ENCODE peak calls at places on chromosome 14, in seven cellular contexts. G is K562, B is SK-N-SH, T is GM12878, Y is HCT116, R is H1, H is HepG2. E is an unnamed sample.

GRCh38 chr14:58873228-58873953 is 235.6 kb downstream of the DACT1 start:
- DNase-seq in B (no peak), H (no peak), G (no peak), R (no peak), Y (no peak), T (no peak), E (no peak)

GRCh38 chr14:87840906-87841305 is 152.1 kb downstream of the GALC start:
- DNase-seq in R (no peak), H (no peak), T (no peak), B (no peak), Y (no peak), G (no peak), E (no peak)

GRCh38 chr14:51884086-51884927 is 23.9 kb downstream of the GNG2 start:
- DNase-seq in R (no peak), B (peak), H (no peak), Y (no peak), G (no peak), T (no peak), E (no peak)

GRCh38 chr14:99181804-99182520 is 90.0 kb downstream of the BCL11B start:
- DNase-seq in G (no peak), T (no peak), Y (no peak), H (no peak), R (no peak), B (no peak), E (no peak)

GRCh38 chr14:66476964-66477363 is 9.2 kb upstream of the CCDC196 start:
- DNase-seq in G (peak), R (no peak), H (no peak), Y (no peak), T (no peak), B (peak), E (no peak)

GRCh38 chr14:103443106-103443505 is 57.9 kb downstream of the MARK3 start:
- DNase-seq in R (no peak), G (no peak), Y (no peak), H (no peak), B (no peak), T (no peak), E (no peak)

GRCh38 chr14:35883677-35884293 is 57.6 kb downstream of the BRMS1L start:
- DNase-seq in G (no peak), B (peak), Y (no peak), R (no peak), H (peak), T (no peak), E (no peak)

GRCh38 chr14:65506801-65507200 is 94.3 kb downstream of the FUT8 start:
- DNase-seq in Y (no peak), R (peak), H (peak), B (no peak), G (no peak), T (no peak), E (peak)

GRCh38 chr14:68104518-68104917 is 284.9 kb downstream of the RAD51B start:
- DNase-seq in H (peak), T (no peak), G (no peak), Y (no peak), R (no peak), B (no peak), E (no peak)

GRCh38 chr14:92473261-92473946 is 40.2 kb upstream of the RIN3 start:
- DNase-seq in G (no peak), Y (no peak), H (peak), B (no peak), T (no peak), R (no peak), E (no peak)

GRCh38 chr14:71497645-71498086 is 434.6 kb upstream of the RGS6 start:
- DNase-seq in H (no peak), T (peak), B (no peak), R (no peak), Y (no peak), G (no peak), E (no peak)

GRCh38 chr14:69571449-69571878 is 3.2 kb downstream of the CCDC177 start:
- DNase-seq in Y (no peak), H (no peak), G (no peak), T (no peak), R (no peak), B (no peak), E (no peak)

GRCh38 chr14:32203928-32204357 is 874 bp upstream of the RNU6-8 start:
- DNase-seq in G (no peak), Y (no peak), B (peak), H (peak), R (no peak), T (no peak), E (no peak)

GRCh38 chr14:51933191-51933590 is 56.2 kb upstream of the RTRAF start:
- DNase-seq in T (no peak), B (no peak), Y (no peak), G (no peak), R (no peak), H (no peak), E (no peak)

GRCh38 chr14:49193365-49194050 is 392.7 kb downstream of the RPS29 start:
- DNase-seq in Y (no peak), R (no peak), B (peak), H (no peak), T (peak), G (no peak), E (no peak)

GRCh38 chr14:92384461-92385133 is 61.6 kb downstream of the SLC24A4 start:
- DNase-seq in Y (no peak), T (no peak), G (no peak), R (no peak), B (no peak), H (no peak), E (no peak)

GRCh38 chr14:26856832-26857508 is 259.1 kb upstream of the NOVA1 start:
- DNase-seq in R (no peak), Y (no peak), G (no peak), T (no peak), B (no peak), H (no peak), E (no peak)

DNA sequence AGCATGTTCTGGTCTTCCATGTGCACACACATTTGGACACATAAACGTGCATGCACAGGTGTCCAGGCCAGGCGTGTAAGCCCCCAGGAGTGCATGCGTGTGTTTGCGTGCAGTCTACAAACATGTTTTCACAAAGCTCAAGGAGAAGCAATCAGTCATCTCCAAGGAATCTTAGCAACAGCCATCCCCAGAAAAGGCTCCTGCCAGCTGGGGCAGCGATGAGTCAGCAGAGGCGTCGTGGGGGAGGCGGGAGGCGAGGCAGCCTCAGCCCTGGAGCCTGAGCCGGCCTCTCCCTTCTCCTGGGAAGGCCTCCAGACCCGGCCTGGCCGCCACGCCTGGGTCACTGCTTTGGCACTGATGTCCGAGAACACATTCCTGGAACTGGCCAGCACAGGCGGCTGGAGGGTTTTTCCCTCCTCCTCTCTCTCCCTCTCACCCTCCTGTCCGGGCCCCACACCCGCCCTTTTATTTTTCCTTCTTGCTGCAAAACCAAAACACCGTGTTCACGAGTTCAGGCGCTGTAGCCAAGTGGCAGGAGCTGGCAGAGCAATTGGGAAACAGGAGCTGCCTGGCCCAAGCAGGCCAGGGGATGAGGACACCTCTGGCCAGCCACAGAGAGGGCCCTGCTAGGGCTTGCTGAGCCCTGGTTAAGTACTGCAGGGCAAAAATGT is 92.7 kb downstream of the LRRC74A start:
- DNase-seq in B (peak), H (peak), G (peak), T (no peak), Y (peak), R (no peak), E (peak)
- H3K4me3 ChIP-seq in B (peak), H (peak), G (no peak), T (no peak), Y (peak), R (no peak), E (no peak)

GRCh38 chr14:34711169-34711568 is 3.2 kb downstream of the CFL2 start:
- DNase-seq in T (peak), B (peak), Y (no peak), G (no peak), R (no peak), H (no peak), E (no peak)
- TF ChIP-seq YY1 in T (no peak), B (no peak), Y (no peak), G (no peak), R (no peak), H (no peak), E (no peak)

DNA sequence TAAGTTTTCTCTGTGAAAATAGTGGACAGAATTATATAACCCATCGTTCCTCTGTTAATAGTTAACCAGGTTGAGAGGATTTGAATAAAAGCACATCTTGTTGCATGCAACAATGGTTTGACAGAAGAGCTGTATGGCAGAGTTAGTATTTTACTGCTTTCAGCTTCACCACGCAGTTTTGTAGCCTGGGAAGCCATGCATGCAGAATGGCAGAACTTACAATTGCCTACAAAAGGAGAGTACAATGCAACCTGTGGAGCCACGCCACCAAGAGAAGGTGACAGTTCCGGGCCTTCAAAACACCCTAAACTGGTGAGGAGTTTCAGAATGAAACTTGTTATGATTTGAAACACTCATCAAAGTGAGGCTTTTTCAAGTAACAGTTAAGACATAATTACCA is 158.9 kb downstream of the EGLN3 start:
- DNase-seq in H (no peak), T (peak), R (no peak), B (no peak), G (no peak), Y (no peak), E (no peak)
- H3K4me3 ChIP-seq in H (no peak), T (no peak), R (no peak), B (no peak), G (no peak), Y (no peak), E (no peak)

GRCh38 chr14:50762001-50762930 is 68.7 kb downstream of the NIN start:
- DNase-seq in Y (no peak), B (no peak), R (no peak), G (no peak), H (no peak), T (no peak), E (no peak)
- TF ChIP-seq YY1 in Y (no peak), B (no peak), R (no peak), G (no peak), H (no peak), T (no peak), E (no peak)

DNA sequence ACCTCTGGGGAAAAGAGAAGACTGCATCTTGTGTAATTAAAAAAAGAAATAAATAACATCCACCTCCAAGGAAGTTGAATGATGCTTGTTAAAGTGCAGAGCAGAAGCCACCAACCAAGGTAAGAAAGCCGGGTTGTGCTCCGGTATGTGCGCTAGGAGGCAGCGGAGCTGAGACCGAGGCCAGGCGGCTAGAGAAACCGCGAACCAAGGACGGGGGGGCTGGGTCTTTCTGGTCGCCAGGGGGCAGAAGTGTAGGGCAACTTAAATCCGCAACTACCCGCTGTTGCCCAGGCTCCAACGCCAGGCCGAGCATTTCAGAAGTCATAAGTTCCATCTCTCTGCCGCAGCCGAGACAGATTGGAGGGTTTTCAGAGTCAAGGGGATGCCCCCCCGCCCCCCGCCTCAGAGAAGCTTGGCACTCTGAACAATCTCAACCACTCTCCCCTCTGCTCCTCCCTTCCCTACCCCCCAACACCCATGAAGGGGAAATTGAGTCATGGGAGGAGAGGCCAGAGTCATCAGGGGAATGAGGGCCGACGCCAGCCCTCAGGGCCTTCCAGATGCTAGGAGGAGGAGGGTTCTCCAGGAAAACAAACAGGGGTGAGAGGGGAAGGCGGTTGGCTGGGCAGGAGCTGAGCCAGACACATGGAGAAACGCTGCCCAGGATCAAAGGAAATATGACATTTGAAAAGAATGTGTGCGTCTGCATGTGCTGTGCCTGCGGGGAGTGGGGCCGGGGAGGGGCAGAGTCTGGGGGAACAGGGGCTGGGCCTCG is 2.2 kb upstream of the NFATC4 start:
- DNase-seq in T (peak), R (peak), H (peak), Y (peak), G (peak), B (peak), E (peak)
- H3K4me3 ChIP-seq in T (peak), R (peak), H (peak), Y (peak), G (peak), B (peak), E (peak)

GRCh38 chr14:95134304-95134933 is 22.9 kb downstream of the DICER1 start:
- DNase-seq in T (no peak), R (no peak), B (no peak), G (no peak), H (no peak), Y (no peak), E (no peak)
- TF ChIP-seq YY1 in T (no peak), R (no peak), B (no peak), G (no peak), H (no peak), Y (no peak), E (no peak)

GRCh38 chr14:75823334-75823733 is 158.5 kb downstream of the TGFB3 start:
- DNase-seq in Y (no peak), T (no peak), R (no peak), G (no peak), H (no peak), B (no peak), E (no peak)

GRCh38 chr14:75829316-75829715 is 152.5 kb downstream of the TGFB3 start:
- DNase-seq in B (no peak), H (no peak), T (no peak), G (no peak), R (no peak), Y (no peak), E (no peak)

GRCh38 chr14:75824328-75824727 is 157.5 kb downstream of the TGFB3 start:
- DNase-seq in Y (no peak), T (no peak), G (no peak), R (no peak), B (no peak), H (no peak), E (no peak)

GRCh38 chr14:75825147-75825592 is 156.6 kb downstream of the TGFB3 start:
- DNase-seq in Y (no peak), G (no peak), B (no peak), T (peak), H (peak), R (no peak), E (no peak)

GRCh38 chr14:75826599-75826998 is 155.2 kb downstream of the TGFB3 start:
- DNase-seq in G (no peak), T (no peak), Y (no peak), R (no peak), H (no peak), B (no peak), E (no peak)
- H3K4me3 ChIP-seq in G (no peak), T (no peak), Y (no peak), R (no peak), H (no peak), B (no peak), E (no peak)

GRCh38 chr14:61812347-61813100 is 50.3 kb downstream of the SNAPC1 start:
- DNase-seq in G (no peak), R (no peak), T (no peak), H (no peak), Y (no peak), B (peak), E (no peak)

GRCh38 chr14:61813101-61813596 is 50.9 kb downstream of the SNAPC1 start:
- DNase-seq in R (no peak), Y (no peak), T (no peak), G (no peak), B (peak), H (no peak), E (no peak)

GRCh38 chr14:61811882-61812346 is 49.7 kb downstream of the SNAPC1 start:
- DNase-seq in H (no peak), R (no peak), Y (no peak), G (no peak), T (no peak), B (no peak), E (no peak)
- TF ChIP-seq YY1 in H (no peak), R (no peak), Y (no peak), G (no peak), T (no peak), B (no peak), E (no peak)

DNA sequence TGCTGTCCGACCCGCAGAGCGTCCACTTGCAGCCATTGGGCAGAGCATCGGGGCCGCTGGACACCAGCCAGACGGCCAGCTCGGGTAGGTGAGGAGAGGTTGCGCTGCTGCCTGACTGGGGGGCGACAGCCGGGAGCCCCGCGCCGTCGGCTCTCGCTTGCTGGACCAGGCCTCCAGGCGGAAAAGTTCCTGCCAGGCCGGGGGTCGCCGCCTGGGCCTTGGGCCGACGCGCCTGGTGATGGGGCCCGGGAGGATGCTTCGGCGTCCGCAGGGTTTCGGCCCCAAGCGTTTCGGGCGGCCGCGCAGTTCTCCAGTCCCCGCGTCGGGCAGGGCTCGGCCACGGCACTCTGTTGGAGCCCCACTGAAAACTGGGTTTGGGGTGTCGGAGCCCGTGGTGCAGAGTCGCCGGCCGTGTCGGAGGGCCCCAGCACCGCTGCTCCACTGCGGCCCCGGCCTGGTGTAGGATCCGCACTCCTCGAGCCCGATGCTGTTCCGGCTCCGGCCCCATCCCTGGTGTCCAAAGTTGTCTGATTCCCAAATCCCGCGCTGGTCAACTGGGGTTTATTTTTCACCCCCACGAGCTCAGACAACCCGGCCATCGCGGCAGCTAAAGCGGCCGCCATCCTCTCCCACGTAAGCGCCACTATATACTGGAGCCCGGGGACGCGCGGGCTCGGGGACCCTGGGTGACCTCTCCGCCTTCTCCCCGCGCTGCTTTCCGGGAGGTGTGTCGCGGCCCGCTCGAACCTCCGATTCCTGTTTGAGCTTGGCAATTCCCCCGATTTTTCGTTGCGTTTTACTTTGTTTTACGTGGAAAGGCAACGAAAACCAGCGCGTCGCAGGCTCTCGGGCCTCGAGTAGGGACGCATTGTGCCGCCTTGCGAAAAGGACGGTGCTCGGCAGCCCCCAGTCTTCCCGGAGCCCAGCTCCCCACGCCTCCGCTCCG is 872 bp downstream of the VSX2 start:
- DNase-seq in T (no peak), R (no peak), B (peak), G (no peak), H (no peak), Y (no peak), E (no peak)
- H3K4me3 ChIP-seq in T (no peak), R (peak), B (no peak), G (no peak), H (no peak), Y (no peak), E (peak)

DNA sequence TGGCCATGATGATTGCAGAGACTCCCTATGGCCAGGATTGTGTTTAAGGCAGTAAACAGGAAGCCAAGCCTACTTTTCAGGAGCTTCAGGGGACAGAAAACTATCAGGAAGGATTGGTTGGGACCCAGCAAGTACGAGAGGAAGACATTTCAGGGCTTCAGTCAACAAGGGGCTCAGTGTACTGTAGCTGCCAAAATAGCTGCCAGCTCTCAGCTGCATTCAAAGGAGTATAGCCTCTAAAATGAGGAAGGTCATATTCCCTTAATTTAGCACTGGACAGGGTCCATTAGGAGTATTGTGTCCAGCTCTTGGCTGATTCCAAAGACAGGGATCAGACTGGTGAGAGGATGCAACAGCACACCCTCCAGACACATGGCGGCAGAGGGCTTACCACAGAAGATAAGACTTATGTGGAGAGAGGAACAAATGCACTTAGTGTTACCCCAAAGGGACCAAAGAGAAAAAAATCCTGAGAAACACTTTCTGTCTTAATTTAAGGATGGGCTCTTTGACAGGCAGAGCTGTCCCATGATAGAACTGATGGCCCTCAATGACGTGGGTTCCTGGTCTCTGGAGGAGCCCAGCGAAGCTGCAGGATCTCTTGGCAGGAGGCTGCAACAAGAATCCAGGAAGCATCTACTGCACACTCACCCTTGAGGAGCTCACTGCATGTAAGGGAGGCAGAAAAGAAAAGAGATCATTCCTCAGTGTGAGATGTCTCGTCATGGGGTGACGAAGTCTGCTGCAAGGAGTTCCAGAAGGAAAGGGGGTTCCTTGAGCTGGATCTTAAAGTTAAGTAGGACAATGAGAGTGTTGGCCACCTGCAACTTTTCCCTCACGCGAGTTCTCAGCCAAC is 14.8 kb downstream of the BDKRB1 start:
- DNase-seq in T (no peak), G (no peak), R (no peak), B (no peak), H (no peak), Y (no peak), E (no peak)
- TF ChIP-seq YY1 in T (no peak), G (no peak), R (no peak), B (no peak), H (no peak), Y (no peak), E (no peak)

E was measured in NT2/D1.